ENCODE peak calls at places on chromosome 15, in eight cellular contexts. E is NCI-H2029 treated with DMSO at 0.1 percent for 48 hours; N is skeletal muscle cell; J is IMR-90; O is iris pigment epithelial cell; B is stimulated activated CD8-positive, alpha-beta memory T cell treated with anti-CD3 and anti-CD28 coated beads, Interleukin-7, amount 100 ng/mL, for 48 hours; R is HS-27A; Y is stimulated activated naive B cell treated with anti-CD40 and anti-IgM and Interleukin-4, amounts not matched to agents 10 μg/mL and 1 μg/mL and 100 μg/mL, for 72 hours. S is an unnamed sample.

GRCh38 chr15:40451497-40452158 is 10.9 kb downstream of the BAHD1 start:
- DNase-seq in E (no peak), N (no peak), J (no peak), O (no peak), B (no peak), R (no peak), Y (no peak), S (no peak)

GRCh38 chr15:43440721-43441281 is 52.2 kb downstream of the TP53BP1 start:
- DNase-seq in E (no peak), N (peak; percentile 90), J (peak; percentile 99), O (peak; percentile 99), B (no peak), R (peak; percentile 71), Y (no peak), S (peak; percentile 94)

GRCh38 chr15:40928975-40929729 is at the start of gene DLL4:
- DNase-seq in E (peak; percentile 28), N (no peak), J (peak; percentile 59), O (peak; percentile 53), B (no peak), R (no peak), Y (no peak), S (peak; percentile 86)

GRCh38 chr15:39226169-39226964 is 354.5 kb upstream of the THBS1 start:
- DNase-seq in E (no peak), N (no peak), J (no peak), O (no peak), B (no peak), R (no peak), Y (no peak), S (no peak)

GRCh38 chr15:36519067-36519466 is 60.4 kb upstream of the CDIN1 start:
- DNase-seq in E (no peak), N (no peak), J (no peak), O (no peak), B (no peak), R (no peak), Y (no peak), S (no peak)

GRCh38 chr15:82051664-82052063 is 5.8 kb upstream of the MEX3B start:
- DNase-seq in E (no peak), N (peak; percentile 21), J (peak; percentile 73), O (peak; percentile 17), B (no peak), R (no peak), Y (no peak), S (no peak)

GRCh38 chr15:94677202-94677790 is 445.9 kb downstream of the MCTP2 start:
- DNase-seq in E (peak; percentile 12), N (no peak), J (no peak), O (no peak), B (no peak), R (no peak), Y (no peak), S (no peak)

GRCh38 chr15:92681141-92681622 is 25.6 kb upstream of the FAM174B start:
- DNase-seq in E (no peak), N (peak; percentile 69), J (peak; percentile 56), O (peak; percentile 86), B (no peak), R (no peak), Y (no peak), S (peak; percentile 52)

GRCh38 chr15:77798151-77798550 is 165.4 kb upstream of the LINGO1 start:
- DNase-seq in E (no peak), N (no peak), J (no peak), O (no peak), B (no peak), R (no peak), Y (no peak), S (no peak)

GRCh38 chr15:35437157-35437556 is 108.8 kb downstream of the DPH6 start:
- DNase-seq in E (no peak), N (no peak), J (peak; percentile 23), O (peak; percentile 36), B (no peak), R (no peak), Y (no peak), S (peak; percentile 61)

GRCh38 chr15:38662398-38662797 is 97.8 kb upstream of the RASGRP1 start:
- DNase-seq in E (no peak), N (no peak), J (no peak), O (no peak), B (no peak), R (no peak), Y (no peak), S (no peak)

GRCh38 chr15:74651251-74651741 is 35.7 kb downstream of the CLK3 start:
- DNase-seq in E (peak; percentile 30), N (no peak), J (no peak), O (no peak), B (no peak), R (no peak), Y (no peak), S (no peak)